ENCODE peak calls at places on chromosomes 4 and X, in nine cellular contexts. N, Y, Q, J, T, U, K, C and H are unnamed samples.

GRCh38 chr4:23782778-23783455 is 106.9 kb downstream of the PPARGC1A start:
- DNase-seq in Y (no peak), U (no peak), J (no peak), Q (no peak), K (no peak), N (no peak), C (no peak), T (no peak), H (no peak)

GRCh38 chrX:143472334-143472938 is 44.8 kb downstream of the SPANXN3 start:
- DNase-seq in K (no peak), C (no peak), U (no peak), T (no peak), Q (no peak), J (no peak), Y (no peak), N (no peak), H (no peak)

GRCh38 chr4:176767183-176767582 is 25.5 kb downstream of the VEGFC start:
- DNase-seq in Y (no peak), C (no peak), T (no peak), N (no peak), Q (peak), J (no peak), K (no peak), U (no peak), H (no peak)

GRCh38 chr4:151540728-151541437 is 131.9 kb downstream of the FHIP1A start:
- DNase-seq in K (no peak), Y (peak), C (no peak), T (peak), N (no peak), J (peak), Q (peak), U (peak), H (no peak)

GRCh38 chr4:105666693-105667092 is 41.8 kb downstream of the INTS12 start:
- DNase-seq in T (no peak), J (no peak), Q (peak), Y (no peak), K (no peak), C (no peak), N (peak), U (peak), H (no peak)

GRCh38 chr4:1395941-1396805 is 10.1 kb downstream of the NKX1-1 start:
- DNase-seq in Q (no peak), Y (no peak), C (no peak), T (no peak), K (no peak), U (no peak), J (no peak), N (no peak), H (no peak)

GRCh38 chr4:5524451-5524850 is 183.9 kb downstream of the EVC2 start:
- DNase-seq in Y (no peak), J (no peak), Q (no peak), K (no peak), C (no peak), T (no peak), N (no peak), U (no peak), H (no peak)

GRCh38 chrX:39201305-39201990 is 400.2 kb downstream of the MID1IP1 start:
- DNase-seq in T (no peak), K (no peak), U (no peak), N (peak), J (no peak), C (no peak), Q (peak), Y (no peak), H (no peak)

GRCh38 chr4:3346146-3346545 is 53.3 kb downstream of the RGS12 start:
- DNase-seq in C (no peak), Q (peak), K (peak), Y (peak), J (peak), N (peak), U (peak), T (no peak), H (no peak)

GRCh38 chr4:106993846-106994245 is 42.3 kb downstream of the DKK2 start:
- DNase-seq in T (no peak), Q (no peak), C (no peak), N (no peak), K (no peak), J (no peak), Y (no peak), U (no peak), H (no peak)

GRCh38 chrX:109855501-109855900 is 122.4 kb upstream of the ACSL4 start:
- DNase-seq in N (no peak), Y (no peak), T (no peak), Q (no peak), U (peak), K (no peak), J (no peak), C (no peak), H (no peak)

GRCh38 chrX:11664211-11664888 is 1.4 kb downstream of the ARHGAP6 start:
- DNase-seq in T (no peak), N (no peak), Y (peak), U (no peak), C (peak), J (no peak), K (no peak), Q (peak), H (peak)

GRCh38 chr4:120750152-120750525 is 172.4 kb downstream of the PRDM5 start:
- DNase-seq in N (no peak), J (no peak), U (no peak), Q (no peak), C (no peak), K (no peak), Y (no peak), T (no peak), H (no peak)

GRCh38 chr4:189021831-189022230 is 882.6 kb downstream of the TRIML1 start:
- DNase-seq in K (no peak), Q (no peak), C (no peak), Y (no peak), N (no peak), T (no peak), U (peak), J (no peak), H (no peak)

DNA sequence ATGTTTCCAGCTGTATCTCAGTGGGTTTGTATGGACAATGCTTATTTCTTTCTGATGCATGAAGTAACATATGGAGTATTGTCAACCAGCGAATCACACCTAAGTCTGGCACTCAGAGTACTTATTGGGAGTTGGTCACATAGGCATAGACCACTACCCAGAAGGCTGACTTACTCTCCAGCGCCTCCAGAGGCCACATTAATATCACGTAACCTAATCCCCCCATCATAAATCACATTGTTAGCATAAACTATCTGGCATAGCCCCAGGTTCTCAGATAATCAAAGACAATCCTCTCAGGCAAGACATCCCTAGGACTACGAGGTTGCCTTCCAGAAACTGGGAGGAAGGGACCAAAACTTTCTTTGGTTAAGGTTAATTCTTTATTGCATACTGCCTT is 560.5 kb upstream of the PABPC4L start:
- DNase-seq in Q (no peak), J (no peak), Y (no peak), C (no peak), K (no peak), T (no peak), U (no peak), N (peak), H (no peak)
- TF ChIP-seq CTCF in Q (peak), J (no peak), Y (no peak), C (no peak), K (no peak), T (no peak), U (no peak), N (no peak), H (peak)

DNA sequence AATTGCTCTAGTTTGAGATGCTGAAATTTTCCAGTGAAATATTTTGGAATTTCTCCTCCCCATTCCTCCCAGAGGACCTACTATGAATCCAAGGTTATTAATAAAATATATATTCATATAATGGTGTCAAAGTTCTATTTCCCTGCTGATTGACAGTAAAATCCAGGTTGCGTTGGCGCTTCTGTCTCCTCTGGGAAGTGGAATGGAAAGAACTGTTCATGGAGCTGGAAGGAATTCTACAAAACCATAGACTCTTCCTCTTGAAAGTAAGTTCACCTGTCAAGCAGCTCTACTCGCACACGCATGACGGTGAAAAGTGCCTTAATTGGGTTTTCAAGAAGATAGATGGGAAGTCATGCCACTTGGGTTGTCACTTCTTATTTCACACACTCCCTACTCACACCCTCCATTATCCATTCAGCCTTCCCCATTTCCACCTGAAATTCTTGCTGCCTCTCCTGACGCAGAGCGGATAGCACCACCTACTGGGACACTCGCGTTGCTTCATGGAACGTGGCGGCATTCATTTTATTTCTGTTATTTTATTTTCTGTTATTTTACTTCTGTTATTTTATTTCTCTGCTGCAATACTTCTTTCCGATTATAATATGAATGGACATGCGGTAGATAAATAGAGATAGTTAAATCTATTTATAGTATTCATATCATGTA is 351.5 kb downstream of the NLGN4X start:
- DNase-seq in Q (peak), C (peak), U (peak), T (peak), Y (no peak), N (peak), J (no peak), K (no peak), H (no peak)
- TF ChIP-seq CTCF in Q (peak), C (peak), U (peak), T (peak), Y (no peak), N (peak), J (no peak), K (peak), H (peak)

DNA sequence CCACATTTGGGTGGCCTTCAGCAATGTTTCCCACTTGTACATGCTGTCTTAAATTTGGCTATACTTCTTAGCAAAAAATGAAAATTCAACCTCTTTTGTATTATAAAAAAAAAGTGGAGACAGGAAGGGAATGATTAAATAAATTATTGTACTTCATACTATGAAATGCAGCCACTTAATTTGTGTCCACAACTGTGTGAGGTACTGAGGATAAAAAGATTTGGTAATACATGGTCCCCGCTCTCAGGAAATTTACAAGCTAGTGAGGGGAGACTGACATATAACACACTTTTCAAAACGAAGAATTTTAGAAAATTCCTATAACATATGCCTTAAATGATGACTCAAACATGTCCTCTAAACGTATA is 105.0 kb downstream of the HNRNPD start:
- DNase-seq in U (no peak), Q (no peak), J (no peak), K (no peak), C (no peak), N (no peak), Y (no peak), T (no peak), H (no peak)
- TF ChIP-seq CTCF in U (no peak), Q (no peak), J (no peak), K (no peak), C (no peak), N (no peak), Y (no peak), T (no peak), H (peak)

GRCh38 chrX:68417651-68418050 is 15.6 kb downstream of the OPHN1 start:
- DNase-seq in Y (no peak), C (no peak), T (no peak), N (no peak), J (peak), Q (no peak), K (no peak), U (peak), H (no peak)

GRCh38 chrX:68422478-68422877 is 10.8 kb downstream of the OPHN1 start:
- DNase-seq in C (no peak), K (no peak), J (no peak), T (no peak), U (no peak), N (no peak), Q (no peak), Y (no peak), H (no peak)

GRCh38 chrX:68420559-68420958 is 12.7 kb downstream of the OPHN1 start:
- DNase-seq in C (no peak), J (no peak), T (no peak), Y (peak), U (no peak), N (no peak), K (no peak), Q (peak), H (no peak)

GRCh38 chrX:68421651-68422050 is 11.6 kb downstream of the OPHN1 start:
- DNase-seq in Q (no peak), U (no peak), K (no peak), Y (no peak), T (no peak), C (no peak), N (no peak), J (no peak), H (no peak)

DNA sequence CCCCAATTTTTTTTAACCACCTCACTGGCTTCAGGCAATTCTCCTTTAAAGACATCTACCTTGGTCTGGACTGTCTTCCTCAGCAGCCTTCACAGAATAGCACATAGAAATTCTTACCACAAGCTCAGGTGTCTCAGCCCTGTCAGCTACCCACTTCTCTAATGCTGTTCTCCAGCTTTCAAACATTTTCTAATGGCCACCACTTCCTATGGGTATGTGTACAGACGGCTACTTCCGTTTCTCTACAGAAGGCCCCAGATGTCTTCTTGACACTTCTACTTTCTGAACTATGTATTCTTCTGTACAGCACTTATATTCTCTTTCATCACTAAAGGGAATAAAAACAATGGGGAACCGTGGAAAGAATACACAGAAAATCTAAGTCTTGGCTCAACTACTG is 13.4 kb downstream of the OPHN1 start:
- DNase-seq in N (peak), Q (no peak), U (no peak), T (no peak), Y (no peak), J (no peak), C (no peak), K (no peak), H (no peak)
- TF ChIP-seq CTCF in N (no peak), Q (no peak), U (no peak), T (no peak), Y (no peak), J (no peak), C (no peak), K (no peak), H (no peak)

GRCh38 chr4:183362916-183363542 is 40.8 kb upstream of the CLDN24 start:
- DNase-seq in J (no peak), U (no peak), C (no peak), Y (no peak), K (no peak), Q (peak), N (no peak), T (no peak), H (no peak)
- TF ChIP-seq CTCF in J (no peak), U (peak), C (no peak), Y (no peak), K (no peak), Q (peak), N (no peak), T (no peak), H (peak)

DNA sequence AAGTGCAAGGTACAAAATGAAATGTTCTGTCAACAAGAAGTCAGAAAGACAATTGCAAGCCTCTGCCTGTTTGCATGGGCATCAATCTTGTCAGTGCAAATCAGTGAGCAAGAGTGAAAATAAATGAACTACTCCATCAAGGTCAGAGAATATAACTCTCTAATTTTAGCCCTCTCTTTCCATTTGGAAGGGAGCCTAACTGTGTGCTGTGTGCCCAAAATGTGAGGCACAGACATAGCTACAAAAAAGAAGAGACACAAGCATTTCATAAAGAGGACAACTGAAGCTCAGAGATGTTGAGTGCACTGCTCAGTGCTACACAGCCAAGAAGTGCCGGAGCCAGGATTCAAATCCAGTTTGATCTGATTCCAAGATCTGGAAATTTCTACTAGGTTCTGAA is 114.3 kb downstream of the SLC2A9 start:
- DNase-seq in N (no peak), J (no peak), T (no peak), C (no peak), K (no peak), Y (no peak), Q (no peak), U (no peak), H (no peak)
- TF ChIP-seq CTCF in N (no peak), J (no peak), T (no peak), C (no peak), K (no peak), Y (no peak), Q (no peak), U (no peak), H (no peak)

GRCh38 chr4:137644201-137644600 is 111.9 kb upstream of the PCDH18 start:
- DNase-seq in U (peak), T (no peak), C (no peak), Y (no peak), Q (peak), K (no peak), J (no peak), N (no peak), H (no peak)

GRCh38 chr4:137640838-137641158 is 108.5 kb upstream of the PCDH18 start:
- DNase-seq in C (no peak), U (no peak), K (no peak), Q (no peak), J (no peak), T (no peak), N (no peak), Y (no peak), H (no peak)

GRCh38 chr4:137638934-137639333 is 106.6 kb upstream of the PCDH18 start:
- DNase-seq in U (peak), J (no peak), C (no peak), T (no peak), K (no peak), Y (no peak), N (no peak), Q (no peak), H (no peak)

GRCh38 chr4:137640156-137640837 is 108.0 kb upstream of the PCDH18 start:
- DNase-seq in C (no peak), K (no peak), J (no peak), Q (no peak), N (no peak), T (no peak), Y (no peak), U (no peak), H (no peak)

DNA sequence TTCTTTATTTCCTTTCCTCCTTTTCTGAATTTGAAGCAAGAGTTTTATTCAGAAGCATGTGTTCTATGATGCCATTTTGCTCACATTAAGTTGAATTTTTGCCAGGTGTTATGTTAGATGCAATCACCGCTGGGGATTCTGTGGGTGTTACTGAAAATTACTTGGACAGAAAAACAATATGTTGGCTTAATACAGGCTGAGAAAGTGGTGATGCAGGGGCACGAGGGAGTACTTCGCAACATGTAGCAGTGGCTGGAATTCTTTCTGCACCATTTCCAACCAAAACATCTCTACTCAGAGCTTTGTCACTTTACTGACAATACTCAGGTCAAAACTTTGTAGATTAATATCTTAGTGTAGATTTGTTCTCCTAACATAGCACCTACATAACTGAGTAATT is 109.3 kb upstream of the PCDH18 start:
- DNase-seq in C (no peak), U (no peak), Y (no peak), K (no peak), J (no peak), N (no peak), Q (peak), T (no peak), H (no peak)
- TF ChIP-seq CTCF in C (no peak), U (no peak), Y (no peak), K (no peak), J (no peak), N (no peak), Q (no peak), T (no peak), H (no peak)